ENCODE peak calls at places on chromosome 12, in seven cellular contexts. Y is fibroblast of pulmonary artery, X is adrenal gland, N is lower leg skin, L is astrocyte of the spinal cord, F is body of pancreas, J is ovary. Z is an unnamed sample.

GRCh38 chr12:71999795-72000194 is 61.1 kb downstream of the TPH2 start:
- DNase-seq in Y (no peak), X (no peak), N (no peak), L (no peak), F (no peak), J (no peak), Z (no peak)

GRCh38 chr12:24780969-24781368 is 167.9 kb downstream of the BCAT1 start:
- DNase-seq in Y (peak), X (no peak), N (no peak), L (peak), F (no peak), J (no peak), Z (no peak)

GRCh38 chr12:46360908-46361666 is 11.5 kb downstream of the SLC38A2 start:
- DNase-seq in Y (peak), X (no peak), N (no peak), L (no peak), F (no peak), J (no peak), Z (no peak)

GRCh38 chr12:14774944-14775651 is 28.2 kb downstream of the WBP11 start:
- DNase-seq in Y (peak), X (peak), N (peak), L (peak), F (peak), J (peak), Z (peak)

GRCh38 chr12:104903648-104904423 is 54.3 kb downstream of the SLC41A2 start:
- DNase-seq in Y (peak), X (no peak), N (no peak), L (peak), F (no peak), J (no peak), Z (no peak)

GRCh38 chr12:111154180-111154579 is 214.7 kb downstream of the PHETA1 start:
- DNase-seq in Y (no peak), X (no peak), N (no peak), L (no peak), F (no peak), J (no peak), Z (no peak)

GRCh38 chr12:12398026-12398859 is 41.4 kb downstream of the BORCS5 start:
- DNase-seq in Y (peak), X (no peak), N (peak), L (peak), F (peak), J (peak), Z (no peak)

GRCh38 chr12:50772470-50772869 is 8.6 kb downstream of the ATF1 start:
- DNase-seq in Y (no peak), X (no peak), N (no peak), L (no peak), F (no peak), J (no peak), Z (no peak)

GRCh38 chr12:91576432-91576831 is 393.8 kb upstream of the DCN start:
- DNase-seq in Y (no peak), X (no peak), N (no peak), L (no peak), F (no peak), J (no peak), Z (no peak)

GRCh38 chr12:39314547-39314946 is 128.4 kb downstream of the KIF21A start:
- DNase-seq in Y (no peak), X (no peak), N (no peak), L (no peak), F (no peak), J (no peak), Z (no peak)

GRCh38 chr12:6821271-6821673 is 349 bp upstream of the GPR162 start:
- DNase-seq in Y (peak), X (no peak), N (peak), L (peak), F (peak), J (peak), Z (peak)

GRCh38 chr12:51926718-51927117 is 19.4 kb downstream of the ACVRL1 start:
- DNase-seq in Y (peak), X (no peak), N (no peak), L (no peak), F (peak), J (no peak), Z (no peak)

GRCh38 chr12:41795066-41795465 is 349.6 kb downstream of the GXYLT1 start:
- DNase-seq in Y (no peak), X (no peak), N (no peak), L (peak), F (no peak), J (no peak), Z (no peak)

GRCh38 chr12:52074656-52075408 is 4.7 kb upstream of the SMIM41 start:
- DNase-seq in Y (no peak), X (no peak), N (no peak), L (no peak), F (no peak), J (no peak), Z (no peak)

GRCh38 chr12:754871-755562 is 2.6 kb downstream of the WNK1 start:
- DNase-seq in Y (peak), X (no peak), N (no peak), L (peak), F (no peak), J (no peak), Z (no peak)

GRCh38 chr12:30108666-30109065 is 324.9 kb upstream of the TMTC1 start:
- DNase-seq in Y (no peak), X (no peak), N (no peak), L (no peak), F (no peak), J (no peak), Z (no peak)

GRCh38 chr12:52949413-52950331 is 754 bp downstream of the KRT18 start:
- DNase-seq in Y (peak), X (peak), N (no peak), L (peak), F (peak), J (no peak), Z (no peak)

GRCh38 chr12:5889381-5890047 is 55.5 kb downstream of the ANO2 start:
- DNase-seq in Y (no peak), X (no peak), N (no peak), L (no peak), F (no peak), J (no peak), Z (no peak)

GRCh38 chr12:89225401-89225800 is 126.9 kb downstream of the DUSP6 start:
- DNase-seq in Y (peak), X (no peak), N (peak), L (peak), F (no peak), J (no peak), Z (peak)

GRCh38 chr12:103548622-103549601 is 38.2 kb upstream of the STAB2 start:
- DNase-seq in Y (peak), X (peak), N (peak), L (peak), F (peak), J (peak), Z (no peak)

GRCh38 chr12:92971869-92972524 is 42.9 kb upstream of the EEA1 start:
- DNase-seq in Y (peak), X (no peak), N (no peak), L (peak), F (no peak), J (no peak), Z (no peak)

GRCh38 chr12:109770861-109771670 is 57.4 kb downstream of the FAM222A start:
- DNase-seq in Y (no peak), X (peak), N (no peak), L (no peak), F (no peak), J (peak), Z (peak)

GRCh38 chr12:54032627-54033100 is at the start of gene HOXC5:
- DNase-seq in Y (peak), X (peak), N (no peak), L (peak), F (peak), J (peak), Z (no peak)

GRCh38 chr12:95881331-95881955 is 22.7 kb downstream of the SNRPF start:
- DNase-seq in Y (peak), X (no peak), N (no peak), L (peak), F (no peak), J (no peak), Z (no peak)

GRCh38 chr12:14920475-14921126 is 17.7 kb downstream of the ERP27 start:
- DNase-seq in Y (no peak), X (no peak), N (no peak), L (no peak), F (no peak), J (no peak), Z (no peak)

GRCh38 chr12:21539797-21540196 is 13.7 kb downstream of the SPX start:
- DNase-seq in Y (no peak), X (no peak), N (no peak), L (no peak), F (no peak), J (no peak), Z (no peak)

DNA sequence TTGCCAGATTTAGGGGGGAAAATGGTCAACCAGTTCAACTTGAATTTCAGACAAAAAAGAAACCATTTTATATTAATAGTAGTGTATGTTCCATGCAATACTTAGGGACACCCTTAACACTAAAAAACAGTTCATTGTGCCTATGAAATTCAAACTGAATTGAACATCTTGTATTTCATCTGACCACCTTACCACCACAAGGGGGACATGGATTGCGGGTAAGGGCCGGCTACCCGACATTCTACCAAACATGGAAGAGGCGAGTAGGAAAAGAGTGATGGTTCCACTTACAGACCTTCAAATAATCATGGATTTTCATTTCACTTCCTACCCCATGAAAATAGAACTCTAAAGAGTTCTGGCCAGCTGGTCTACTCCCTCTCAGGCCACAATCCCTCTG is 10.3 kb upstream of the STK38L start:
- DNase-seq in Y (no peak), X (no peak), N (no peak), L (no peak), F (no peak), J (no peak), Z (no peak)
- TF ChIP-seq CTCF in Y (no peak), X (no peak), N (no peak), L (no peak), F (no peak), J (no peak), Z (no peak)

DNA sequence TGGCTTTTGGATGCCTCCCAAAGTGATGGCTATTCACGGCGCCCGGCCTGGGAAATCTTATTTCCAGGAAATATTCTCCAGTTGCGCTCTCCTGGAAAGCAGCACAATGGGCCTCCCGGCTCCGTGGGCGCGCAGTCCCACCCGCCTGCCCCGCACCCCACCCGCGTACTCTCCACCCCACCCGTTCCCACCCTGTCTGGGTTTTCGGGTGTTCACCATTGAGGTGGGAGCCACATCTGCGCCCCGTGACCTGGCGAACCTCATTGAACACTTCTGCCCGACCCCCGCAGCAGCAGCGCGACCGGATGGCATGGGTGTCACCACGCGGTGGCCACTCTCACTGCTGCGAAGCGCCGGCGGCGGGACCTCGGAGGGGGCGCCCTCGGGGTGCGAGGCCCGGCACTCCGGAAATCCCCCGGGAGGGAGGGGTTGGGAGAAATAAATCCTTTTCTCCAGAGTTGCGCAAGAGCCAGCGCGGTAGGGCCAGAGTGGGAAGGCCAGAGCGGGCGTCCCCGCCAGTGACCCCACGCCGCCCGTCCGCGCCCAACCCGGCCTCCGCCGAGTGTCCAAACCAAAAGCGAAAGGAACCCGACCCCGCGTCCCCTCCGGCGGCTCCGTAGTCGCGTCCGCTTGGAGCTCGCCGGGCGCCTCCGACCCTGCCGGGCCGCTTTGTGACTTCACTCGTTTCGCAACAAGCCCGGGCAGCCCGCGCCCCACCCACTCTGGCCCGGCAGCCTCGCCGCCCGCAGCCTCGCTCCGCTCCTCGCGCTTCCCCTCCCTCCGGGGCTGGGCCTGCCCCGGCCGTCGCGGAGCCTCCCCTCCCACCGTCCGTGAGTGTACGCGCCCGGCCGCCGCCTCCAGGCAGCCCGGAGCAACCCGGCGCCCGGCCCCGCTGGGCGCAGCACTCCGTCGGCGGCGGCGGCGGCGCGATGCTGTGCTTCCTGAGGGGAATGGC is at the start of gene DRAM1:
- DNase-seq in Y (peak), X (peak), N (peak), L (peak), F (peak), J (peak), Z (peak)
- TF ChIP-seq CTCF in Y (no peak), X (no peak), N (no peak), L (peak), F (no peak), J (no peak), Z (no peak)

GRCh38 chr12:48659863-48660262 is 22.2 kb downstream of the KANSL2 start:
- DNase-seq in Y (no peak), X (no peak), N (no peak), L (no peak), F (no peak), J (no peak), Z (no peak)
- TF ChIP-seq CTCF in Y (no peak), X (no peak), N (no peak), L (no peak), F (no peak), J (no peak), Z (no peak)

DNA sequence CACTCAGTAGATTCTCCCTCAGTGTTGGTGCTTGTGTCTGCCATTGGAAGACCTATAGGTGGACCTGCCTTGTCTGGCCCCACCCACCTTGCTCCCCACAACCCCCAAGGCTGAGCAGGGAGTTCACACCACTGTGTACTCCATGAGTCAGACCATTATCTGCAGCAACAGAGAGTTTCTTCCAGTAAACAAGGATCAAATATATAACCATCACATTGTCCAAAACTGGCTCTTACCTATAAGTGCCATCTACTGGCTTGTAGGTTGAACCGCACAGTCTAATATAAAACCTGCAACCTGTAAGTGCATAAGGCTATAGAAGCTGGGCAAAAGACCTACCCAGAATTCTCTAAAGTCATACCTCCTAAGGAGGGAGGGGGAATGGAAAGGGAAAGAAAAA is 7.9 kb downstream of the TAS2R13 start:
- DNase-seq in Y (peak), X (no peak), N (no peak), L (no peak), F (no peak), J (no peak), Z (no peak)
- TF ChIP-seq CTCF in Y (peak), X (no peak), N (no peak), L (no peak), F (no peak), J (no peak), Z (no peak)

GRCh38 chr12:2057041-2057792 is 4.4 kb downstream of the CACNA1C start:
- DNase-seq in Y (peak), X (peak), N (no peak), L (peak), F (peak), J (peak), Z (no peak)
- TF ChIP-seq CTCF in Y (peak), X (peak), N (no peak), L (peak), F (peak), J (peak), Z (peak)

GRCh38 chr12:106107566-106107965 is 31.2 kb downstream of the NUAK1 start:
- DNase-seq in Y (peak), X (no peak), N (no peak), L (peak), F (no peak), J (no peak), Z (no peak)

GRCh38 chr12:106106892-106107291 is 31.9 kb downstream of the NUAK1 start:
- DNase-seq in Y (peak), X (no peak), N (no peak), L (peak), F (no peak), J (no peak), Z (no peak)

GRCh38 chr12:106109168-106109910 is 29.4 kb downstream of the NUAK1 start:
- DNase-seq in Y (peak), X (no peak), N (no peak), L (no peak), F (no peak), J (no peak), Z (no peak)

GRCh38 chr12:106106129-106106566 is 32.6 kb downstream of the NUAK1 start:
- DNase-seq in Y (peak), X (peak), N (no peak), L (no peak), F (no peak), J (no peak), Z (no peak)

DNA sequence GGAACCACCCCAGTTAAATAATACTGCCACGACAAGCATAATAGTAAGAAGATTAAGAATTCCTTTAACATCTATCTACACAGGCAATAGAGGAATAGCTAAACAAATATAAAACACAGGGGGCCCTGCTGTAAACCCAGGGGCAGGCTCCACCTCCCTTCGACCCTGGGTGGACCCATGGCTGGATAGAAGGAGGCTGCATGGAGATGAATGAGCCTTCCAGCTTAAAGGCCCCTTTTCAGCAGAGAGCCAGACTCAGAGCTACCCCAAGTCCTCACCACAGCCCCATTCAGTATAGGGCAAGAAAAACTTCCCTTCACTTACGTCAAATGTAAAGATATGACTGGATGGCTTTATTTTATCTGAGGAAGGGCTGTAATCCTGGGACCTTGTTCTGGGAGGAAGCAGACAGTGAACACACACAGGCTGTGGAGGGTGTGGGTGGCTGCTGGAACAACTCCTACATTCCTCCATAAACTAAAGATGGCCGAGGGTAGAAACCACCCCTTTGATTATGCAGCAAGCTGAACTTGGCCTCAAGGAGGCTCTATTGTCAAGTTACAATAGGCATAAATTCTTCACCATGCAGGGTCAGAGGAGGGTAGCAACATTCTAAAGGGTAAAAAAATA is 30.5 kb downstream of the NUAK1 start:
- DNase-seq in Y (peak), X (no peak), N (no peak), L (peak), F (no peak), J (no peak), Z (no peak)
- TF ChIP-seq CTCF in Y (peak), X (no peak), N (no peak), L (no peak), F (no peak), J (no peak), Z (no peak)

Z was measured in CD14-positive monocyte.